ENCODE peak calls at places on chromosome 10, in six cellular contexts. E, P, X, G, R and J are unnamed samples.

GRCh38 chr10:19966751-19967150 is 150.5 kb downstream of the PLXDC2 start:
- DNase-seq in E (no peak), P (peak), X (no peak), G (no peak), R (no peak), J (no peak)

GRCh38 chr10:58157076-58157766 is 110.5 kb downstream of the IPMK start:
- DNase-seq in E (no peak), P (peak), X (no peak), G (no peak), R (no peak), J (no peak)

GRCh38 chr10:132419631-132420468 is 22.9 kb downstream of the PWWP2B start:
- DNase-seq in E (no peak), P (no peak), X (no peak), G (no peak), R (no peak), J (no peak)

GRCh38 chr10:131695814-131696165 is 205.0 kb upstream of the PPP2R2D start:
- DNase-seq in E (no peak), P (no peak), X (no peak), G (no peak), R (no peak), J (no peak)

GRCh38 chr10:115171392-115171960 is 78.3 kb downstream of the ATRNL1 start:
- DNase-seq in E (no peak), P (no peak), X (no peak), G (no peak), R (no peak), J (no peak)

GRCh38 chr10:12841826-12842225 is 159.7 kb downstream of the CCDC3 start:
- DNase-seq in E (no peak), P (no peak), X (no peak), G (no peak), R (no peak), J (no peak)

GRCh38 chr10:50604823-50605222 is 18.9 kb downstream of the SGMS1 start:
- DNase-seq in E (no peak), P (no peak), X (no peak), G (no peak), R (no peak), J (no peak)

GRCh38 chr10:75379234-75379724 is 22.3 kb downstream of the ZNF503 start:
- DNase-seq in E (no peak), P (no peak), X (no peak), G (no peak), R (no peak), J (no peak)

GRCh38 chr10:80567292-80567691 is 29.6 kb downstream of the SH2D4B start:
- DNase-seq in E (no peak), P (no peak), X (no peak), G (no peak), R (peak), J (no peak)

GRCh38 chr10:97540669-97541500 is 31.7 kb upstream of the ANKRD2 start:
- DNase-seq in E (no peak), P (no peak), X (no peak), G (no peak), R (no peak), J (no peak)

GRCh38 chr10:97538401-97538800 is 34.2 kb upstream of the ANKRD2 start:
- DNase-seq in E (no peak), P (peak), X (no peak), G (no peak), R (no peak), J (no peak)

GRCh38 chr10:97538839-97539238 is 33.7 kb upstream of the ANKRD2 start:
- DNase-seq in E (no peak), P (no peak), X (no peak), G (no peak), R (no peak), J (no peak)

GRCh38 chr10:97537186-97537869 is 35.3 kb upstream of the ANKRD2 start:
- DNase-seq in E (no peak), P (no peak), X (no peak), G (no peak), R (no peak), J (no peak)

DNA sequence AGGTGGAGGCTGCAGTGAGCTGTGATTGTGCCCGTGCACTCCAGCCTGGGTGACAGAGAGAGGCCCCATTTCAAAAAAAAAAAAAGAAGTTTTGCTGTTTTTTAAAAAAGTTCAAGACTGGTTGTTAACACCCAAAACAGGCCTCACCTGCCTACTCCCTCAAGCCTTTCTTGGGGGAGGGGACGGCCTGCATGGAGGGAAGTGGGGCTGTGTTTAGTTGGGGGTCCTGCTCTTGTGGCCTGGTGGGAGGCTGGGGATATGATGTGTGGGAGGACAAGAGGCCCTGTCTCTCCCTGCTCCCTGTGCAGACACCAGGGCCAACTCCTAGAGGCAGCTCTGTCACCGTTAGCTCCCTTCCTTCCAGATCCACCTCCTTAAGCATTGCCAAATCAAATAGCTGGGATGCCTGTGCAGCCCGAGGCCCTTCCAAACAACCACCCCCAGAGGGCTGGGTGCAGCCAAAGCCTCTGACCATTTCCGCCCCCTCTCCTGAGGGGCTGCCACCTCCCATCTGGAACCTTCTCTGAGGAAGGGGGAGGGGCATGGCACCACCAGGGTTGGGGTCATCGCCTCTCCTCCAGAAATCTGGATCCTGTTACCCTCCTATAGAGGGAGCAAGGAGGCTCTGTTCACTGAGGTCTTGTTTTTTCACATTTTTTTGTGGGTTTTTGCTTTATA is 32.9 kb upstream of the ANKRD2 start:
- DNase-seq in E (no peak), P (peak), X (no peak), G (no peak), R (no peak), J (no peak)
- TF ChIP-seq CTCF in E (no peak), P (peak), X (no peak), G (no peak), R (no peak), J (no peak)

DNA sequence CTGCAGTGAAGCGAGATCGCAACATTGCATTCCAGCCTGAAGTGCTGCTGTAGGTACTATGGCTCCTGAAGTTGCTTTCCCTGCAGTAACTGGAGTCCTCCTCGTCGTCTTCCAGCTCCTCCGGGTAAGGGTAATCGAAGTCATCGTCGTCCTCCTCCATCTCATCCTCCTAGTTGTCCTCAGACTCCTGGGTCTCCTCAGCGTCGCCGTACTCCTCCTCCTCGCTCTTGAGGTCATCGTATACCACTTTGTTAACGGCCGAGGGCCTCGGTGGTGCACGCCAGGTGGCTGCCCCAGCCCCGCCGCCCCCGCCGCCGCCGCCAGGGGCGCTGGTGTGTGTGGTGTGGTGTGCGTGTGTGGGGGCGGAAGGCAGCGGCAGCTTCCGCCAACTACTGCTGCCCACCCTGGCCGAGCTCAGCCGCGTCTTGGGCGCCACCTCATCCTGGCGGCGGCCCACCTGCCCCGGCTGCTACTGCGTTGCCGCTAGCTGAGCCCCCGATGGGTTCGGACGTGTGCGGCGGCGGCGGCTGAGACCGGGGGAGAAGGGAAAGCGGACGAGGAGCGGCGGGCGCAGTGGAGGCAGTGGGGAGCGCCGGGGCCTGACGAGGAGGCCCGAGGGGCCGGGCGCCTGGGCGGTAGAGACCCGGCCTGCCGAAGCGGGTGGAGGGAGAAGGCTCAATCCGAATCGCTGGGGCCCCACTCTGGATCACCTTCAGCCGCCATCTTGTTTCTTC is 11.8 kb upstream of the ACBD5 start:
- DNase-seq in E (peak), P (peak), X (no peak), G (peak), R (no peak), J (no peak)
- TF ChIP-seq CTCF in E (peak), P (no peak), X (peak), G (peak), R (peak), J (peak)

GRCh38 chr10:99619851-99620712 is at the start of gene SLC25A28:
- DNase-seq in E (no peak), P (peak), X (peak), G (peak), R (peak), J (peak)

GRCh38 chr10:99620713-99621453 is 644 bp upstream of the SLC25A28 start:
- DNase-seq in E (peak), P (peak), X (peak), G (peak), R (peak), J (peak)

GRCh38 chr10:99619090-99619800 is 994 bp downstream of the SLC25A28 start:
- DNase-seq in E (no peak), P (peak), X (no peak), G (peak), R (no peak), J (no peak)

GRCh38 chr10:99623919-99624318 is 3.7 kb upstream of the SLC25A28 start:
- DNase-seq in E (no peak), P (no peak), X (no peak), G (no peak), R (no peak), J (no peak)

DNA sequence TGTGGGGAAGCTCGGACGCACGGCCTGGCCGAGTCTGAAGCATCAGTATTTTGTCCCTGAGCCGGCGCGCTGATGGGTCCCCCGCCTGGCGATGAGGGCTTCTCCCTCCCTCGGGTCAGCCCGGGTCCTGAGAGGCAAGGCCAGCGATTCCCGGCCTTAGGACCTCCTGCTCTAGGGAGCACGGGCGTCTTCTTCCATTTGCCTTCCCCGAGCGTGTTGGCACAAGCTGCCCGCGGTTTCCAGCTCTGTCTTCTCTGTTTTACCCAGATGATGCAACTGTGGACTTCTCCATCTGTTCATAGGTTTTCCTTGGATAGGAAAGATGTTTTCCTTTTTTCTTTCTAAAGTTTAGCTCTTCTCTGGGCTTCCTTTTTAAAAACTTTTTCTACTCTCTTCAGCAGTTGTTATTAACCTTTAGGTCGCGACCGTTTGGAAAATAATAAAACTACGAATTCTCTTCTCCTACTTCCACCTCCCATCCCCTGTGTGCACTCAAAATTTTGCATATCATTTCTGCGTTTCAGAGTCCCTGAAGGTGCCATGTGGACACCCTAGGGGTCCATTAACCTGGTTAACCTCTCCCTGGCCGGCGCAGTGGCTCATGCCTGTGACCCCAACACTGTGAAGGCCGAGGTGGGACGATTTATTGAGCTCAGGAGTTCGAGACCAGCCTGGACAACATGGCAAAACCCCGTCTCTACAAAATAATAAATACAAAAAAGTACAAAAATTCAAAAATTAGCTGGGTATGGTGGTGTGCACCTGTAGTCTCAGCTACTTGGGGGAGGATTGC is 1.4 kb upstream of the SLC25A28 start:
- DNase-seq in E (no peak), P (no peak), X (no peak), G (no peak), R (no peak), J (no peak)
- TF ChIP-seq CTCF in E (no peak), P (no peak), X (no peak), G (no peak), R (no peak), J (no peak)

GRCh38 chr10:112585052-112585451 is 138.0 kb downstream of the VTI1A start:
- DNase-seq in E (no peak), P (peak), X (no peak), G (no peak), R (no peak), J (no peak)

GRCh38 chr10:112585960-112586359 is 138.9 kb downstream of the VTI1A start:
- DNase-seq in E (no peak), P (no peak), X (no peak), G (no peak), R (no peak), J (no peak)

GRCh38 chr10:112587709-112588108 is 140.7 kb downstream of the VTI1A start:
- DNase-seq in E (no peak), P (peak), X (no peak), G (no peak), R (no peak), J (no peak)

GRCh38 chr10:112589081-112589480 is 142.1 kb downstream of the VTI1A start:
- DNase-seq in E (no peak), P (no peak), X (no peak), G (no peak), R (no peak), J (no peak)

DNA sequence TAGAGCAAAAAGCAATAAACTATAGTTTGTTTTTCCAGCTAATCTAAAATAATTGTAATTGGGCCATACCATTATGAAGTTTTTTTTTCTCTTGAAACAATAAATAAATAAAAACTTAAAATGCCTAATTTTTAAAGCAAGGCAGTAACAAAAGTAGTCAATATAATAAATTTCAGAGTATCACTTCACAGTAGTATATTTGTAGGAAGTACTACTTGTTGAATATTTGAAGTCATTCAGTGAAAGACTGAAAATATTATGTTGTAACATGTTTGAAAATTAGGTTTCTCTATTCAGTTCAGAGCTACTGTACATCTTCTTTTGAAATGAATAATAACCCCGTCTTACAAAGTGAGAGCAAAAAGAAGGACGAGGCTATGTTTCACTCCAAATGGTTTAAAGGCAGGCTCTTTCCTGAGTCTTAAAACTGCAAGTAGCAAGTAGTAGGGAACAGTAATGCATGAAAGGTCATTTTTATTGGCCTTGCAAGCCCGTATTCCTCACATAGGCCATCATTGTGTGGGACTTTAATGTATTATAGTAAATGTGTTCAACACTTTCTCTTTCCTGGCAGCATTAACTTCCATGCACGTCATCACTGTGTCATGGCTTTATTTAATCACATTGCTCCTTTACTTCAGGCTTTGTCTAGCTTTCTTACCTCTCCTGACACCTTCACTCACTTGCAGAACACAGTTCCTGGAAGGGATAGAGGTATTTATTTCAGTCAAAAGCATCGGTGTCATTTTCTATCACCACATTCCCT is 141.4 kb downstream of the VTI1A start:
- DNase-seq in E (no peak), P (peak), X (no peak), G (no peak), R (no peak), J (no peak)
- TF ChIP-seq CTCF in E (no peak), P (no peak), X (no peak), G (no peak), R (no peak), J (no peak)

DNA sequence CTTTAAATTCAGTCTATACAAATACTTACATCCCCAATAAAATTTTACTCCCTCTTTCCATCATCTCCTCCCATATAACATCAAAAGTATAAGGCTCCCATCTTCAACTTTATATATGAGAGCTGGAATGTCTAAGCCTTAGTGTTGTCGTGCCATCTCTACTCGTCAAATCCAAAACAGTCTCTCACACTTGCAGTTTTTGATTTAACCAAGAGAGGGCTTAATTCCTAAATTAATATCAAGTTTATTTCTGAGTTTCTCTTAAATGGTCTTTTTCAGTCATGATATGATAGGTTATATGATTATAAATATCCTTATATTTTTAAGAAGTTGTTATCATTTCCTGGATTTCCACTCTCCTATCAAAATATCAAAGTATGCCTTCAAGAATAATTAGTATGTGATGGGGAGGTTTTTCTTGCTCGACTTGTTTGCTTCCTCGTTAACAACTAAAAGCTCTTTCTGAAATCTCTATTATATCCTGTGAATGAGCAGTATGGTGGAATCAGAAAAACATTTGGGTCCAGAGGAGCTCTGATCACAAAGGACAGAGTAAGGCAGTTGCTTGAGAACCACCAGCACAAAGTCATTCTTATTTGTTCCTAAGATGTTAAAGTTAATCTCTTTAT is 12.5 kb upstream of the LIPK start:
- DNase-seq in E (no peak), P (no peak), X (no peak), G (no peak), R (no peak), J (no peak)
- TF ChIP-seq CTCF in E (no peak), P (peak), X (peak), G (no peak), R (peak), J (peak)

DNA sequence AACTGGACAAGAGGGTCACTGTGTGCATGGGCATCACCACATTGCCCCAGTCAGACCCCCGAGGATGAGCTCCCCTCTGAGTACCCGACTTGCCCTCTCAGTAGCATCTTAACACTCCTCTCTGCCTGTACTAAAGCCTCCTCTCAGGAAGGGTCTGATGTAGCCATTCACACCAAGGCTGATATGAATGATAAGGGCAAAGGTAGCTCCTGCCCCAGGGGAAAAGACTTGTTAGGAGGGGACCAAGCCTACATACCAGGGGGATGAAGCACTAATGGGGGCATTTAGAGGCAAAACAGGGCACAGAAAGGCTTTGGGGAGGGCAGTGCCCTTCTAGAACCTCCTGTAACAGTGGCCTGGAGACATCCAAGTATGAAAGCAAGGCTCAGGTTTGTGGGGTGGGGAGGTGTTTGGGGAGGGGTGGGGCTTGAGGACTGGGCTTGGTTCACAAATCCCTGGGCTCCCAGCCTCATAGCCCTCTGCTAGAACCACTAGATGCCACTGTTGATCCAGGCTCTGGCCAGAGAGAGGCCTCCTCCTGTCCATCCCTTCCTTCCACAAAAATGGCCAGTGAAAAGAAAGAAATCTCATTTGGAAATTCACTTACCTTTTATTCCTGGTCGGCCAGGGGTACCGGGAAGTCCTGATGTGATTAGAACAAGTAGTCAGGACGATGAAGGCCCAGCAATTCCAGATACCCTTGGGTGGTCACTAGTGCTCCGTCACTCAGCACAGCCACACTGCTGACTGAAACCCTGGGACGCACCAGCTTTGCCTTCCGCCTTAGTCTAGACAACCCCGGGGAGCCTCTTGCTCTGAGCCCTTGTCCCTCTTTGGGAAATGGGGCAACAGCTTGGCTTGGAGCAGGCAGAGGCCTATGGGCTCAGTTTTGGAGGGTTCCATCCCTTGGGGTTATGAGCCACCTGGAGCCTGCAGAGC is 40.3 kb downstream of the COL17A1 start:
- DNase-seq in E (no peak), P (peak), X (no peak), G (peak), R (no peak), J (no peak)
- TF ChIP-seq CTCF in E (peak), P (peak), X (peak), G (peak), R (peak), J (peak)